ENCODE peak calls at places on chromosomes 13 and 19, in seven cellular contexts. X, O, W, P, C, H and B are unnamed samples.

GRCh38 chr13:65855276-65855675 is 1374.9 kb downstream of the PCDH9 start:
- DNase-seq in X (no peak), O (no peak), W (peak; percentile 43), P (peak; percentile 14), C (no peak), H (peak; percentile 11), B (no peak)

GRCh38 chr19:11693505-11694499 is 44.9 kb downstream of the ZNF823 start:
- DNase-seq in X (peak; percentile 73), O (peak; percentile 52), W (peak; percentile 21), P (peak; percentile 61), C (peak; percentile 18), H (peak; percentile 61), B (no peak)

GRCh38 chr19:843180-843835 is 2.5 kb downstream of the PRTN3 start:
- DNase-seq in X (no peak), O (peak; percentile 31), W (peak; percentile 33), P (peak; percentile 66), C (no peak), H (no peak), B (peak; percentile 68)

GRCh38 chr19:5452594-5453565 is 2.3 kb upstream of the ZNRF4 start:
- DNase-seq in X (peak; percentile 26), O (peak; percentile 58), W (peak; percentile 36), P (peak; percentile 27), C (no peak), H (no peak), B (no peak)

GRCh38 chr19:54030895-54031586 is 32.7 kb downstream of the VSTM1 start:
- DNase-seq in X (no peak), O (peak; percentile 72), W (peak; percentile 15), P (peak; percentile 58), C (no peak), H (peak; percentile 51), B (no peak)

GRCh38 chr13:52428295-52428694 is 22.1 kb downstream of the VPS36 start:
- DNase-seq in X (peak; percentile 43), O (peak; percentile 22), W (no peak), P (no peak), C (peak; percentile 20), H (peak; percentile 83), B (no peak)

GRCh38 chr13:46893820-46894533 is 2.9 kb downstream of the HTR2A start:
- DNase-seq in X (peak; percentile 32), O (peak; percentile 56), W (peak; percentile 64), P (peak; percentile 68), C (peak; percentile 50), H (peak; percentile 70), B (peak; percentile 84)

GRCh38 chr19:17616961-17617806 is 61.7 kb downstream of the COLGALT1 start:
- DNase-seq in X (peak; percentile 11), O (no peak), W (no peak), P (peak; percentile 47), C (no peak), H (no peak), B (no peak)

GRCh38 chr19:38003427-38004099 is 96.6 kb downstream of the SIPA1L3 start:
- DNase-seq in X (peak; percentile 90), O (peak; percentile 94), W (peak; percentile 90), P (peak; percentile 78), C (peak; percentile 68), H (peak; percentile 81), B (peak; percentile 80)

DNA sequence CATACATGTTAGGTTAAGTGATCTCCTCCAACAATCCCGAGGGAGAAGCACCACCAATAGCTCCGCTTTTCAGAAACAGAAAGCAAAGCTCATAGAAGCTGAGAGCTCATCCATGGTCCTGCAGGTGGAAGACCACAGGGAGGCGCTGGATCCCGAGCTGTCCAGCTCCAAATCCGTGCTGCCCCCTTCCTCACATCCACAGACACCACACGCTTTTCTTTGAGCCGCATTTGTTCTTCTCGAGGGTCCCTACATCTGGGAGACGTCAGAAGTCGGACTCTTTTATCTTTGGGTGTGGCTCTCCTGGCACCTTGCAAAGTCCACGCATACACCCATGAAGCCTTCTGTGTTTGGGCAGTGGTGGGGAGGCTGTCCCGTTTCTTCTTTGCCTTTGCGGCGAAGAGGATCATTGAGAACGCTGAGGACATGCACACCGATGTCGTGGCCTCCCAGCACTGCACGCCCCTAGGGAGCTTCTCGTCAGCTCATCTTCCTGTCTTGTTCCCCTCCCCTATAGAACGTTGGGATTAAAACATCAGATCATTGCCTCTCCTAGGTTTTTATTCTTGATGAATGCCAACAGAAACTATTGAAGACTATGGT is 184.8 kb downstream of the TEX29 start:
- DNase-seq in X (no peak), O (peak; percentile 5), W (no peak), P (peak; percentile 48), C (no peak), H (no peak), B (no peak)
- TF ChIP-seq CTCF in X (peak; percentile 36), O (peak; percentile 47), W (no peak), P (peak; percentile 70), C (no peak), H (no peak), B (no peak)

GRCh38 chr13:38763446-38764381 is 76.8 kb downstream of the FREM2 start:
- DNase-seq in X (peak; percentile 28), O (peak; percentile 44), W (peak; percentile 58), P (peak; percentile 48), C (peak; percentile 24), H (peak; percentile 47), B (no peak)
- TF ChIP-seq CTCF in X (peak; percentile 78), O (peak; percentile 62), W (peak; percentile 53), P (peak; percentile 48), C (peak; percentile 75), H (peak; percentile 69), B (no peak)

DNA sequence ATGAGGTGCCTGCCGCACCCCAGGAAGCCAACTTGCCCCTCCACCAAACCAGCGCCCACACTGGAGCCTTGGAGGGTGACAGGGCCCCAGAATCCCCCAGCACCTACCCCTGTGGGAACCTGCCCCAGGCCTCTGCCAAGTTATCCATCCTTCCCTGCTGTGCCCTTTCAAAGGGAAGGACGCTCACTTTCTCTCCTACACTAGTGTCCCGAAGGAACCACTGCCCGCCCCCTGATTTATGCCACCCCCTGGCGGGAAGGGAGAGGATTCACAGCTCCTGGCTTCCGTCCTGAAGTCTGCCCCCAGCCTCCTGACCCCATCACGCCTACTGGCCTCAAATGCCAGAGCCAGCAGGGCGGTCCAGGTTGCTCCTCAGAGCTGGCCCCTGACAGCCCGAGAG is 1.4 kb downstream of the EVI5L start:
- DNase-seq in X (no peak), O (peak; percentile 76), W (peak; percentile 68), P (peak; percentile 46), C (no peak), H (peak; percentile 48), B (no peak)
- TF ChIP-seq CTCF in X (peak; percentile 69), O (peak; percentile 73), W (peak; percentile 33), P (peak; percentile 11), C (peak; percentile 36), H (peak; percentile 59), B (no peak)

DNA sequence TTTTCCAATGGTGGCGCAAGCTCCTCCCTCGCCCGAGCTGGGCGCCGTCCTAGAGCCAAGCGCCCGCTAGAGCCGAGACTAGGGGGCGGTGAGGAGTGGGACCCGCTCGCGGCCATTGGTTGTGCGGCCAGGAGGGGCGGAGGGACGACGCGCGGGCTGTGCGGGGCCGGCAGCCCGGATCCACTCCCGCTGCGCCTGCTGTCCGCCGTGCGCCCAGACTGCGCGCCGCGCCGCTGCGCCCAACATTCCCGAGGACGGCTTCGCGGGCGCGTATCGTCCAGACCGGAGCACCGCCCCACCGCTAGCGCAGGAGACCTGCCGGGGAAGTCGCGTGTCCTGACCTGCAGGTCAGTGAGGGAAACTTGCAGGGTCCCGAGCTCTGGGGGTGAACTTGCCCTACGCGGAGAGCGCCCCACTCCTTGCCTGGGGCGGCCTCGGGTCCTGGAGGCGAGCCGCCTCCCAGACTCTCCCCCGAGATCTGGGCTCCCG is at the start of gene SERTM1:
- DNase-seq in X (no peak), O (no peak), W (no peak), P (no peak), C (no peak), H (peak; percentile 16), B (no peak)
- TF ChIP-seq CTCF in X (no peak), O (no peak), W (no peak), P (no peak), C (no peak), H (no peak), B (no peak)

GRCh38 chr19:51251453-51251790 is 542 bp downstream of the SIGLECL1 start:
- DNase-seq in X (no peak), O (no peak), W (no peak), P (no peak), C (no peak), H (no peak), B (peak; percentile 31)
- TF ChIP-seq CTCF in X (no peak), O (no peak), W (no peak), P (no peak), C (no peak), H (no peak), B (no peak)

GRCh38 chr19:49533551-49534488 is 6.0 kb downstream of the RCN3 start:
- DNase-seq in X (peak; percentile 44), O (peak; percentile 68), W (peak; percentile 75), P (peak; percentile 82), C (no peak), H (peak; percentile 23), B (no peak)
- TF ChIP-seq CTCF in X (peak; percentile 48), O (peak; percentile 51), W (peak; percentile 39), P (peak; percentile 17), C (peak; percentile 36), H (no peak), B (no peak)

GRCh38 chr13:40352385-40352778 is 314.1 kb downstream of the FOXO1 start:
- DNase-seq in X (no peak), O (no peak), W (peak; percentile 51), P (no peak), C (no peak), H (peak; percentile 27), B (no peak)

GRCh38 chr13:40352807-40353562 is 313.5 kb downstream of the FOXO1 start:
- DNase-seq in X (no peak), O (no peak), W (no peak), P (no peak), C (no peak), H (peak; percentile 45), B (no peak)

GRCh38 chr13:40356011-40356410 is 310.4 kb downstream of the FOXO1 start:
- DNase-seq in X (no peak), O (no peak), W (no peak), P (no peak), C (no peak), H (no peak), B (no peak)

GRCh38 chr13:40351537-40352384 is 314.7 kb downstream of the FOXO1 start:
- DNase-seq in X (no peak), O (no peak), W (no peak), P (no peak), C (no peak), H (no peak), B (no peak)

DNA sequence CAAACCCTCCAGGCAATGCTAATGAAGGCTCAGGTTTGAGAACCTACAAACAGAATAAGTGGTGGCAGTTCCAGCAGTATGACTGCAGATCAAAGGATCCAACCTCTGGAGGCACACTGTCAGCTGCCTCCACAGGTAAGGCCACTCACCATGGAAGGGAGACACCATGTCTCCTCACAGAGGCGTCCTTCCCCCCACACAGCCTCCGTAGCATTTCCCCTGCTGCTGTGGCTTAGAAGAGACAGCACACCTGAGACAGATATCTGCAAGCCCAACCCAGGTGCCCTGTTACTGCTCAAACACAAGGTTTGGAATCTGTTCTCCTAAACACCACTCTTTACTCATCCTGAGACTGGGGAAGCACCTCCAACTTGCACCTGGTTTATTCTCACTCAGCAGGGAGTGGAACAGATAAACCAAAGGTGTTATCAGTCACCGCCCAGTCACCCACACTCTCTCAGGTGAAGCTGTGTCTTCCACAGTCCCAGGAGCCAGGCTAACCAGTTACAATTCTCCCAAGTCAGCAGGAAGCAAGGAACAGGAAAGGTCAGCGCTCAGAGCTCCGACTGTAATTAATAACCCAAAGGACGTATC is 311.2 kb downstream of the FOXO1 start:
- DNase-seq in X (no peak), O (no peak), W (no peak), P (no peak), C (no peak), H (no peak), B (no peak)
- TF ChIP-seq CTCF in X (no peak), O (no peak), W (no peak), P (no peak), C (no peak), H (no peak), B (no peak)